ENCODE peak calls at places on chromosomes 1 and 21, in nine cellular contexts. M, E, I, Q, Y, T, G, Z and O are unnamed samples.

GRCh38 chr1:41537788-41538351 is 53.4 kb upstream of the EDN2 start:
- DNase-seq in Q (no peak), T (no peak), G (no peak), E (peak; percentile 76), M (peak; percentile 57), Z (no peak), Y (no peak), I (peak; percentile 84), O (no peak)

GRCh38 chr1:169003864-169004516 is 102.5 kb upstream of the ATP1B1 start:
- DNase-seq in I (peak; percentile 13), Z (no peak), E (peak; percentile 54), M (peak; percentile 16), T (no peak), Y (no peak), G (no peak), Q (no peak), O (no peak)

GRCh38 chr1:70745199-70745598 is 302.4 kb downstream of the PTGER3 start:
- DNase-seq in T (peak; percentile 27), Z (no peak), I (peak; percentile 31), G (no peak), M (peak; percentile 43), Y (no peak), Q (no peak), E (no peak), O (no peak)

GRCh38 chr1:181818459-181818858 is 243.1 kb downstream of the ZNF648 start:
- DNase-seq in E (no peak), I (no peak), Y (no peak), M (no peak), G (no peak), Z (no peak), Q (no peak), T (no peak), O (no peak)

GRCh38 chr1:6581561-6582305 is 1.9 kb downstream of the ZBTB48 start:
- DNase-seq in G (no peak), Y (no peak), Z (no peak), M (peak; percentile 63), T (no peak), E (no peak), I (no peak), Q (no peak), O (peak; percentile 83)

GRCh38 chr1:225509770-225510169 is 81.9 kb upstream of the LBR start:
- DNase-seq in I (no peak), G (no peak), E (no peak), Q (no peak), Z (no peak), Y (no peak), T (no peak), M (peak; percentile 88), O (no peak)

GRCh38 chr21:39189857-39190604 is 6.8 kb upstream of the PSMG1 start:
- DNase-seq in E (no peak), I (peak; percentile 49), M (no peak), Z (no peak), T (no peak), G (no peak), Q (no peak), Y (no peak), O (no peak)

GRCh38 chr1:78250201-78250600 is 204.4 kb downstream of the GIPC2 start:
- DNase-seq in G (no peak), T (no peak), I (no peak), M (no peak), Y (no peak), Z (no peak), Q (no peak), E (no peak), O (no peak)

GRCh38 chr1:244346972-244347618 is 104.6 kb downstream of the ADSS2 start:
- DNase-seq in Q (no peak), G (no peak), Y (no peak), E (no peak), Z (no peak), T (no peak), M (peak; percentile 62), I (no peak), O (no peak)

GRCh38 chr1:207077012-207077411 is 11.6 kb upstream of the C4BPB start:
- DNase-seq in M (no peak), Z (no peak), Y (no peak), E (no peak), I (no peak), T (no peak), G (no peak), Q (no peak), O (no peak)

GRCh38 chr1:167439301-167439988 is 78.9 kb downstream of the CD247 start:
- DNase-seq in Y (peak; percentile 41), G (peak; percentile 31), M (no peak), T (peak; percentile 70), Z (peak; percentile 54), I (peak; percentile 55), E (peak; percentile 28), Q (no peak), O (peak; percentile 56)

GRCh38 chr21:44003307-44003966 is 8.7 kb upstream of the TRAPPC10 start:
- DNase-seq in T (no peak), M (no peak), Y (no peak), G (no peak), Z (no peak), Q (no peak), I (no peak), E (no peak), O (no peak)

GRCh38 chr21:45319461-45320211 is 31.9 kb upstream of the POFUT2 start:
- DNase-seq in E (no peak), Q (peak; percentile 72), T (no peak), G (peak; percentile 69), M (no peak), Y (no peak), I (peak; percentile 95), Z (no peak), O (no peak)

GRCh38 chr1:156648951-156649350 is 7.0 kb downstream of the BCAN start:
- DNase-seq in G (no peak), T (no peak), M (peak; percentile 62), Z (no peak), E (peak; percentile 68), I (peak; percentile 47), Q (no peak), Y (no peak), O (peak; percentile 32)

GRCh38 chr1:57966751-57967406 is 543.0 kb upstream of the DAB1 start:
- DNase-seq in I (no peak), G (no peak), Q (no peak), Z (no peak), M (no peak), E (no peak), T (peak; percentile 73), Y (no peak), O (no peak)

GRCh38 chr1:87765686-87766085 is 437.0 kb downstream of the LMO4 start:
- DNase-seq in M (peak; percentile 1), Z (no peak), I (no peak), Q (no peak), T (no peak), Y (no peak), G (no peak), E (no peak), O (no peak)

GRCh38 chr1:164561461-164561860 is 2.5 kb downstream of the PBX1 start:
- DNase-seq in M (peak; percentile 10), Z (no peak), T (no peak), G (no peak), Y (no peak), E (no peak), I (peak; percentile 23), Q (no peak), O (no peak)

GRCh38 chr1:3481836-3482589 is 27.5 kb downstream of the ARHGEF16 start:
- DNase-seq in Z (peak; percentile 76), E (peak; percentile 60), T (no peak), Y (no peak), M (peak; percentile 83), Q (no peak), G (peak; percentile 66), I (peak; percentile 67), O (no peak)

GRCh38 chr1:104780470-104781078 is 1030.9 kb downstream of the AMY1C start:
- DNase-seq in Q (no peak), M (peak; percentile 64), Y (no peak), G (peak; percentile 5), E (no peak), I (peak; percentile 1), T (no peak), Z (no peak), O (peak; percentile 16)

GRCh38 chr1:59136541-59137335 is 160.2 kb upstream of the FGGY start:
- DNase-seq in Q (no peak), Y (no peak), T (no peak), I (peak; percentile 57), G (no peak), M (no peak), E (no peak), Z (no peak), O (no peak)

GRCh38 chr1:29385966-29386365 is 149.6 kb downstream of the PTPRU start:
- DNase-seq in M (no peak), G (no peak), Y (no peak), Z (no peak), Q (no peak), E (no peak), I (no peak), T (no peak), O (no peak)

GRCh38 chr1:154741747-154742495 is 128.2 kb downstream of the KCNN3 start:
- DNase-seq in Y (no peak), E (no peak), I (peak; percentile 9), T (peak; percentile 83), M (no peak), Z (no peak), G (no peak), Q (no peak), O (peak; percentile 34)